ENCODE peak calls at places on chromosomes 13 and 19, in eight cellular contexts. One of them, this sample, is unnamed.

GRCh38 chr19:6754653-6755463 is 12.4 kb downstream of the SH2D3A start:
- DNase-seq in kidney tubule cell: no peak
- DNase-seq in activated T-helper 9 cell treated with anti-CD3 and anti-CD28 coated beads, Interleukin-2, amount 50 U/mL, for 16 hours: no peak
- DNase-seq in stimulated activated CD8-positive, alpha-beta memory T cell treated with anti-CD3 and anti-CD28 coated beads, Interleukin-15, amount 100 ng/mL, for 4 hours: no peak
- DNase-seq in NCI-H1694: no peak
- DNase-seq in neuronal stem cell: no peak
- DNase-seq in progenitor cell of endocrine pancreas: no peak
- DNase-seq in retinal pigment epithelial cell: no peak
- DNase-seq in this sample: no peak

GRCh38 chr19:12703056-12703455 is 6.6 kb upstream of the FBXW9 start:
- DNase-seq in stimulated activated CD8-positive, alpha-beta memory T cell treated with anti-CD3 and anti-CD28 coated beads, Interleukin-15, amount 100 ng/mL, for 4 hours: no peak
- DNase-seq in kidney tubule cell: peak; percentile 26
- DNase-seq in NCI-H1694: peak; percentile 9
- DNase-seq in neuronal stem cell: peak; percentile 85
- DNase-seq in activated T-helper 9 cell treated with anti-CD3 and anti-CD28 coated beads, Interleukin-2, amount 50 U/mL, for 16 hours: no peak
- DNase-seq in progenitor cell of endocrine pancreas: no peak
- DNase-seq in retinal pigment epithelial cell: no peak
- DNase-seq in this sample: no peak

GRCh38 chr13:36736119-36736726 is 62.4 kb downstream of the SERTM1 start:
- DNase-seq in retinal pigment epithelial cell: no peak
- DNase-seq in activated T-helper 9 cell treated with anti-CD3 and anti-CD28 coated beads, Interleukin-2, amount 50 U/mL, for 16 hours: peak; percentile 3
- DNase-seq in progenitor cell of endocrine pancreas: peak; percentile 30
- DNase-seq in neuronal stem cell: peak; percentile 44
- DNase-seq in stimulated activated CD8-positive, alpha-beta memory T cell treated with anti-CD3 and anti-CD28 coated beads, Interleukin-15, amount 100 ng/mL, for 4 hours: no peak
- DNase-seq in NCI-H1694: peak; percentile 47
- DNase-seq in kidney tubule cell: peak; percentile 63
- DNase-seq in this sample: peak; percentile 14

GRCh38 chr19:33062902-33063301 is 1.8 kb downstream of the RHPN2 start:
- DNase-seq in kidney tubule cell: no peak
- DNase-seq in neuronal stem cell: no peak
- DNase-seq in activated T-helper 9 cell treated with anti-CD3 and anti-CD28 coated beads, Interleukin-2, amount 50 U/mL, for 16 hours: no peak
- DNase-seq in progenitor cell of endocrine pancreas: no peak
- DNase-seq in retinal pigment epithelial cell: no peak
- DNase-seq in NCI-H1694: no peak
- DNase-seq in stimulated activated CD8-positive, alpha-beta memory T cell treated with anti-CD3 and anti-CD28 coated beads, Interleukin-15, amount 100 ng/mL, for 4 hours: no peak
- DNase-seq in this sample: no peak

GRCh38 chr13:77389617-77389984 is 62.7 kb upstream of the MYCBP2 start:
- DNase-seq in activated T-helper 9 cell treated with anti-CD3 and anti-CD28 coated beads, Interleukin-2, amount 50 U/mL, for 16 hours: no peak
- DNase-seq in stimulated activated CD8-positive, alpha-beta memory T cell treated with anti-CD3 and anti-CD28 coated beads, Interleukin-15, amount 100 ng/mL, for 4 hours: no peak
- DNase-seq in progenitor cell of endocrine pancreas: no peak
- DNase-seq in neuronal stem cell: no peak
- DNase-seq in NCI-H1694: no peak
- DNase-seq in retinal pigment epithelial cell: no peak
- DNase-seq in kidney tubule cell: no peak
- DNase-seq in this sample: no peak

GRCh38 chr13:111491659-111492058 is 171.2 kb downstream of the TEX29 start:
- DNase-seq in retinal pigment epithelial cell: no peak
- DNase-seq in NCI-H1694: no peak
- DNase-seq in neuronal stem cell: no peak
- DNase-seq in stimulated activated CD8-positive, alpha-beta memory T cell treated with anti-CD3 and anti-CD28 coated beads, Interleukin-15, amount 100 ng/mL, for 4 hours: no peak
- DNase-seq in activated T-helper 9 cell treated with anti-CD3 and anti-CD28 coated beads, Interleukin-2, amount 50 U/mL, for 16 hours: no peak
- DNase-seq in progenitor cell of endocrine pancreas: no peak
- DNase-seq in kidney tubule cell: no peak
- DNase-seq in this sample: no peak

GRCh38 chr19:27774827-27775226 is 1438.1 kb downstream of the UQCRFS1 start:
- DNase-seq in neuronal stem cell: no peak
- DNase-seq in stimulated activated CD8-positive, alpha-beta memory T cell treated with anti-CD3 and anti-CD28 coated beads, Interleukin-15, amount 100 ng/mL, for 4 hours: no peak
- DNase-seq in NCI-H1694: no peak
- DNase-seq in kidney tubule cell: no peak
- DNase-seq in progenitor cell of endocrine pancreas: no peak
- DNase-seq in activated T-helper 9 cell treated with anti-CD3 and anti-CD28 coated beads, Interleukin-2, amount 50 U/mL, for 16 hours: no peak
- DNase-seq in retinal pigment epithelial cell: no peak
- DNase-seq in this sample: no peak

GRCh38 chr19:12973236-12973635 is 3.9 kb downstream of the DAND5 start:
- DNase-seq in neuronal stem cell: no peak
- DNase-seq in progenitor cell of endocrine pancreas: no peak
- DNase-seq in NCI-H1694: no peak
- DNase-seq in kidney tubule cell: no peak
- DNase-seq in retinal pigment epithelial cell: no peak
- DNase-seq in stimulated activated CD8-positive, alpha-beta memory T cell treated with anti-CD3 and anti-CD28 coated beads, Interleukin-15, amount 100 ng/mL, for 4 hours: no peak
- DNase-seq in activated T-helper 9 cell treated with anti-CD3 and anti-CD28 coated beads, Interleukin-2, amount 50 U/mL, for 16 hours: no peak
- DNase-seq in this sample: no peak

GRCh38 chr13:84430441-84430840 is 548.2 kb upstream of the SLITRK1 start:
- DNase-seq in activated T-helper 9 cell treated with anti-CD3 and anti-CD28 coated beads, Interleukin-2, amount 50 U/mL, for 16 hours: no peak
- DNase-seq in retinal pigment epithelial cell: no peak
- DNase-seq in neuronal stem cell: no peak
- DNase-seq in stimulated activated CD8-positive, alpha-beta memory T cell treated with anti-CD3 and anti-CD28 coated beads, Interleukin-15, amount 100 ng/mL, for 4 hours: no peak
- DNase-seq in kidney tubule cell: no peak
- DNase-seq in progenitor cell of endocrine pancreas: no peak
- DNase-seq in NCI-H1694: no peak
- DNase-seq in this sample: no peak

GRCh38 chr13:112696001-112696868 is 6.4 kb downstream of the ATP11A start:
- DNase-seq in activated T-helper 9 cell treated with anti-CD3 and anti-CD28 coated beads, Interleukin-2, amount 50 U/mL, for 16 hours: no peak
- DNase-seq in retinal pigment epithelial cell: no peak
- DNase-seq in kidney tubule cell: no peak
- DNase-seq in progenitor cell of endocrine pancreas: no peak
- DNase-seq in neuronal stem cell: no peak
- DNase-seq in stimulated activated CD8-positive, alpha-beta memory T cell treated with anti-CD3 and anti-CD28 coated beads, Interleukin-15, amount 100 ng/mL, for 4 hours: no peak
- DNase-seq in NCI-H1694: no peak
- DNase-seq in this sample: no peak

GRCh38 chr13:30615851-30616311 is 1.8 kb upstream of the USPL1 start:
- DNase-seq in neuronal stem cell: no peak
- DNase-seq in NCI-H1694: no peak
- DNase-seq in stimulated activated CD8-positive, alpha-beta memory T cell treated with anti-CD3 and anti-CD28 coated beads, Interleukin-15, amount 100 ng/mL, for 4 hours: no peak
- DNase-seq in kidney tubule cell: peak; percentile 46
- DNase-seq in retinal pigment epithelial cell: peak; percentile 16
- DNase-seq in progenitor cell of endocrine pancreas: no peak
- DNase-seq in activated T-helper 9 cell treated with anti-CD3 and anti-CD28 coated beads, Interleukin-2, amount 50 U/mL, for 16 hours: no peak
- DNase-seq in this sample: no peak

GRCh38 chr19:799076-799881 is 2.0 kb downstream of the PTBP1 start:
- DNase-seq in retinal pigment epithelial cell: no peak
- DNase-seq in kidney tubule cell: peak; percentile 56
- DNase-seq in NCI-H1694: peak; percentile 39
- DNase-seq in neuronal stem cell: peak; percentile 58
- DNase-seq in progenitor cell of endocrine pancreas: no peak
- DNase-seq in activated T-helper 9 cell treated with anti-CD3 and anti-CD28 coated beads, Interleukin-2, amount 50 U/mL, for 16 hours: no peak
- DNase-seq in stimulated activated CD8-positive, alpha-beta memory T cell treated with anti-CD3 and anti-CD28 coated beads, Interleukin-15, amount 100 ng/mL, for 4 hours: no peak
- DNase-seq in this sample: no peak

GRCh38 chr19:45863840-45864628 is at the start of gene FOXA3:
- DNase-seq in progenitor cell of endocrine pancreas: peak; percentile 71
- DNase-seq in retinal pigment epithelial cell: no peak
- DNase-seq in activated T-helper 9 cell treated with anti-CD3 and anti-CD28 coated beads, Interleukin-2, amount 50 U/mL, for 16 hours: peak; percentile 56
- DNase-seq in kidney tubule cell: peak; percentile 69
- DNase-seq in stimulated activated CD8-positive, alpha-beta memory T cell treated with anti-CD3 and anti-CD28 coated beads, Interleukin-15, amount 100 ng/mL, for 4 hours: no peak
- DNase-seq in NCI-H1694: no peak
- DNase-seq in neuronal stem cell: no peak
- DNase-seq in this sample: no peak

GRCh38 chr13:58960909-58961308 is 1202.8 kb downstream of the DIAPH3 start:
- DNase-seq in stimulated activated CD8-positive, alpha-beta memory T cell treated with anti-CD3 and anti-CD28 coated beads, Interleukin-15, amount 100 ng/mL, for 4 hours: no peak
- DNase-seq in progenitor cell of endocrine pancreas: no peak
- DNase-seq in neuronal stem cell: no peak
- DNase-seq in retinal pigment epithelial cell: no peak
- DNase-seq in NCI-H1694: peak; percentile 17
- DNase-seq in kidney tubule cell: peak; percentile 13
- DNase-seq in activated T-helper 9 cell treated with anti-CD3 and anti-CD28 coated beads, Interleukin-2, amount 50 U/mL, for 16 hours: no peak
- DNase-seq in this sample: no peak

GRCh38 chr13:59356607-59357006 is 807.1 kb downstream of the DIAPH3 start:
- DNase-seq in stimulated activated CD8-positive, alpha-beta memory T cell treated with anti-CD3 and anti-CD28 coated beads, Interleukin-15, amount 100 ng/mL, for 4 hours: no peak
- DNase-seq in NCI-H1694: peak; percentile 83
- DNase-seq in kidney tubule cell: peak; percentile 25
- DNase-seq in neuronal stem cell: no peak
- DNase-seq in activated T-helper 9 cell treated with anti-CD3 and anti-CD28 coated beads, Interleukin-2, amount 50 U/mL, for 16 hours: no peak
- DNase-seq in progenitor cell of endocrine pancreas: no peak
- DNase-seq in retinal pigment epithelial cell: no peak
- DNase-seq in this sample: no peak